ENCODE peak calls at places on chromosomes 3 and 15, in eight cellular contexts. R is adrenal gland, U is stomach, W is GM12878, H is gastrocnemius medialis, L is esophagus squamous epithelium, Q is body of pancreas, T is breast epithelium. P is an unnamed sample.

GRCh38 chr15:69452702-69453513 is at the start of gene RPLP1:
- DNase-seq in Q (peak; percentile 98), R (peak; percentile 97), W (peak; percentile 77), H (peak; percentile 97), U (peak; percentile 98), L (peak; percentile 78), T (peak; percentile 96), P (peak; percentile 96)

GRCh38 chr3:172307143-172307560 is 141.1 kb downstream of the GHSR start:
- DNase-seq in L (no peak), H (no peak), T (no peak), W (no peak), Q (no peak), R (no peak), U (no peak), P (no peak)

GRCh38 chr15:74199293-74199645 is 3.3 kb downstream of the STRA6 start:
- DNase-seq in Q (no peak), T (no peak), W (no peak), R (no peak), U (no peak), H (no peak), L (no peak), P (no peak)

GRCh38 chr15:34973512-34973911 is 4.0 kb upstream of the AQR start:
- DNase-seq in U (no peak), R (no peak), W (no peak), H (no peak), T (no peak), L (no peak), Q (no peak), P (no peak)

GRCh38 chr15:37103475-37104071 is 3.2 kb upstream of the MEIS2 start:
- DNase-seq in L (no peak), T (no peak), U (no peak), R (peak; percentile 40), Q (no peak), W (no peak), H (no peak), P (no peak)

GRCh38 chr3:111923821-111924220 is 55.0 kb upstream of the ABHD10 start:
- DNase-seq in H (no peak), U (no peak), W (no peak), R (no peak), L (no peak), T (no peak), Q (no peak), P (no peak)

GRCh38 chr15:101031203-101031602 is 112.0 kb downstream of the LRRK1 start:
- DNase-seq in T (no peak), W (no peak), H (no peak), U (peak; percentile 16), L (no peak), R (peak; percentile 34), Q (no peak), P (no peak)

GRCh38 chr3:98581474-98581873 is 11.9 kb downstream of the CPOX start:
- DNase-seq in H (no peak), U (no peak), W (no peak), R (no peak), T (no peak), Q (no peak), L (no peak), P (no peak)

GRCh38 chr3:107404727-107405519 is 27.7 kb downstream of the CCDC54 start:
- DNase-seq in L (no peak), W (no peak), U (no peak), T (no peak), Q (no peak), R (no peak), H (no peak), P (no peak)

GRCh38 chr3:152291649-152292066 is 22.9 kb downstream of the MBNL1 start:
- DNase-seq in U (no peak), L (no peak), H (no peak), Q (no peak), T (no peak), R (no peak), W (no peak), P (no peak)

GRCh38 chr3:111252795-111253194 is 181.2 kb downstream of the NECTIN3 start:
- DNase-seq in U (no peak), H (no peak), W (no peak), T (no peak), Q (no peak), L (no peak), R (peak; percentile 38), P (no peak)

GRCh38 chr15:62066663-62067447 is at the start of gene C2CD4A:
- DNase-seq in T (peak; percentile 54), R (peak; percentile 81), W (no peak), H (peak; percentile 55), L (no peak), U (peak; percentile 90), Q (peak; percentile 97), P (peak; percentile 56)

GRCh38 chr15:76935620-76936019 is 4.1 kb downstream of the RCN2 start:
- DNase-seq in T (no peak), Q (no peak), U (no peak), R (no peak), L (no peak), W (peak; percentile 72), H (no peak), P (no peak)

GRCh38 chr3:141383555-141384129 is 15.3 kb downstream of the ZBTB38 start:
- DNase-seq in H (no peak), R (no peak), Q (no peak), W (no peak), L (no peak), T (no peak), U (no peak), P (no peak)

GRCh38 chr15:49215768-49216739 is 46.0 kb downstream of the GALK2 start:
- DNase-seq in T (no peak), Q (peak; percentile 70), W (peak; percentile 38), R (peak; percentile 57), U (peak; percentile 43), L (no peak), H (peak; percentile 17), P (peak; percentile 75)

GRCh38 chr15:37098468-37099320 is 1.7 kb downstream of the MEIS2 start:
- DNase-seq in T (no peak), H (no peak), R (peak; percentile 53), L (no peak), U (no peak), Q (peak; percentile 54), W (no peak), P (peak; percentile 43)

GRCh38 chr3:162721736-162722135 is 1225.1 kb downstream of the OTOL1 start:
- DNase-seq in Q (no peak), U (no peak), W (no peak), T (no peak), L (no peak), H (no peak), R (no peak), P (no peak)

GRCh38 chr15:51861557-51862350 is 32.3 kb downstream of the TMOD3 start:
- DNase-seq in R (no peak), Q (no peak), L (no peak), H (no peak), U (no peak), T (no peak), W (no peak), P (no peak)

GRCh38 chr15:37020852-37021251 is 79.5 kb downstream of the MEIS2 start:
- DNase-seq in Q (no peak), L (no peak), R (no peak), W (no peak), H (no peak), U (no peak), T (no peak), P (no peak)

GRCh38 chr3:141859651-141860050 is 16.8 kb upstream of the ATP1B3 start:
- DNase-seq in H (no peak), R (no peak), U (no peak), W (no peak), Q (no peak), L (no peak), T (no peak), P (no peak)

GRCh38 chr15:35771878-35772442 is 226.0 kb upstream of the DPH6 start:
- DNase-seq in R (no peak), T (no peak), L (no peak), W (no peak), U (no peak), H (no peak), Q (no peak), P (no peak)

GRCh38 chr3:80606073-80606472 is 838.3 kb upstream of the ROBO1 start:
- DNase-seq in H (no peak), W (no peak), T (no peak), Q (no peak), L (no peak), U (no peak), R (no peak), P (no peak)

GRCh38 chr3:182364323-182364722 is 429.0 kb upstream of the ATP11B start:
- DNase-seq in U (no peak), W (no peak), H (no peak), L (no peak), Q (no peak), T (no peak), R (no peak), P (no peak)

DNA sequence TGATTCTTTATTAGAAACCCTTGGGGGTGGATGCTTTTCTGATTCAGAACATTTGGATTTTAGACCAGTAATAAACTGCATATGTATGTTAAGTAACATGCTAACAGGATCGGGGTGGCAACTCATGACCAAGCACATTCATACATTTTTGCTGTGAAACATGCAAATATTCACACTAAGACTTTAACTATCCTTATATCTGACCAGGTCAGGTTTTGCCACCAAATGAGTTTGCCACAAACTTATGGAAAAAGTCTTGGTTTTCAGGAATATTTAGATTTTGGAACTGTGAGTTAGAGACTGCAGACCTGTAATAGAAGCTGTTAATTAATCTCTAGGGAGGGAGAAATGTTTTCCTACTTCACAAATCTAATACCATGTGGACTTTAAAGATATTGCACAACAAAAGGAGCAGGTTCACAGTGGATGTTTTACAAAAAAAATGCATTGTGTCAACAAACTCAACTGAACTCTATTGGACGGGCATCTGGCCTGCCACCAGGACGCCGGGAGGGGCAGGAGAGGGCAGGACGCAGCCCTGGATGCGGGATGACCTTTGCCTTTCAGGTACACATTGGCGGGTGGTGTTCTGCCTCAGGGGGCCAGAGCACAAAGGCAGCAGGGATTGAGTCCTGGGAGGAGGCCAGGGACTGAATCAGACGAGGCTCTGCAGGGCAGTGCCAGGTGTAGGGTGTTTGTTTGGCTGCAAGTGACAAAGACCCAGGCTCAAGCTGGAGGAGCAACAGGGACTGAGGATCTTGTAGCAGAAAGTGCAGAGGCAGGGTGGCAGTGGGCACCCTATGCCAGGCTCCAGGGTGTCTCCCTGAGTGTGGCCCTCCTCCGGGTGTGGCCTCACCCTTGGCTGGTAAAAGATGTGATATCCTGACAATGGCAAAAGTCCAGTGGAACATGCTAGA is 30.1 kb upstream of the KLF13 start:
- DNase-seq in R (no peak), T (peak; percentile 55), U (peak; percentile 91), L (no peak), Q (peak; percentile 93), W (no peak), H (peak; percentile 11), P (peak; percentile 18)
- TF ChIP-seq POLR2A in R (no peak), T (no peak), U (no peak), L (no peak), Q (no peak), W (no peak), H (no peak), P (no peak)

GRCh38 chr15:85318732-85319076 is 61.7 kb upstream of the AKAP13 start:
- DNase-seq in U (no peak), Q (no peak), L (no peak), W (no peak), T (no peak), H (no peak), R (no peak), P (no peak)
- H3K27ac ChIP-seq in U (no peak overlapping the region), Q (no peak overlapping the region), L (no peak overlapping the region), W (peak overlapping the region; percentile 60), T (no peak overlapping the region), H (no peak overlapping the region), R (no peak overlapping the region), P (no peak overlapping the region)

GRCh38 chr3:50604628-50605588 is 6.7 kb downstream of the CISH start:
- DNase-seq in W (no peak), T (peak; percentile 89), H (peak; percentile 96), L (no peak), U (peak; percentile 87), R (no peak), Q (peak; percentile 93), P (peak; percentile 75)
- TF ChIP-seq POLR2A in W (no peak), T (no peak), H (peak; percentile 21), L (no peak), U (no peak), R (no peak), Q (no peak), P (peak; percentile 13)

GRCh38 chr15:41559239-41559488 is 152 bp downstream of the TYRO3 start:
- DNase-seq in H (no peak), W (no peak), R (no peak), U (no peak), L (no peak), Q (no peak), T (no peak), P (no peak)
- H3K27ac ChIP-seq in H (no peak overlapping the region), W (no peak overlapping the region), R (peak overlapping the region; percentile 21), U (peak overlapping the region; percentile 55), L (peak overlapping the region; percentile 77), Q (no peak overlapping the region), T (peak overlapping the region; percentile 13), P (no peak overlapping the region)